ENCODE peak calls at places on chromosome 21, in five cellular contexts. One of them, this sample, is unnamed.

GRCh38 chr21:16535100-16535418 is 805.3 kb downstream of the USP25 start:
- DNase-seq in Peyer's patch: no peak
- DNase-seq in NB4: no peak
- DNase-seq in IMR-90: peak
- DNase-seq in right lobe of liver: peak
- DNase-seq in this sample: peak

GRCh38 chr21:40255665-40256064 is 388.4 kb downstream of the PCP4 start:
- DNase-seq in IMR-90: no peak
- DNase-seq in NB4: no peak
- DNase-seq in Peyer's patch: no peak
- DNase-seq in right lobe of liver: no peak
- DNase-seq in this sample: no peak

GRCh38 chr21:46196733-46197132 is 12.5 kb upstream of the SPATC1L start:
- DNase-seq in NB4: no peak
- DNase-seq in Peyer's patch: peak
- DNase-seq in right lobe of liver: no peak
- DNase-seq in IMR-90: no peak
- DNase-seq in this sample: no peak

GRCh38 chr21:24671901-24672300 is 935.4 kb downstream of the MRPL39 start:
- DNase-seq in Peyer's patch: no peak
- DNase-seq in NB4: no peak
- DNase-seq in right lobe of liver: no peak
- DNase-seq in IMR-90: no peak
- DNase-seq in this sample: no peak

GRCh38 chr21:39094087-39094785 is 89.0 kb downstream of the PSMG1 start:
- DNase-seq in Peyer's patch: no peak
- DNase-seq in NB4: peak
- DNase-seq in IMR-90: no peak
- DNase-seq in right lobe of liver: no peak
- DNase-seq in this sample: no peak

GRCh38 chr21:31961704-31962103 is 88.9 kb downstream of the HUNK start:
- DNase-seq in NB4: no peak
- DNase-seq in right lobe of liver: no peak
- DNase-seq in IMR-90: no peak
- DNase-seq in Peyer's patch: no peak
- DNase-seq in this sample: no peak

GRCh38 chr21:32457360-32457840 is 44.9 kb downstream of the EVA1C start:
- DNase-seq in right lobe of liver: peak
- DNase-seq in NB4: no peak
- DNase-seq in Peyer's patch: peak
- DNase-seq in IMR-90: peak
- DNase-seq in this sample: peak

GRCh38 chr21:44890338-44890931 is 16.9 kb upstream of the PTTG1IP start:
- DNase-seq in right lobe of liver: peak
- DNase-seq in NB4: no peak
- DNase-seq in Peyer's patch: no peak
- DNase-seq in IMR-90: no peak
- DNase-seq in this sample: no peak

GRCh38 chr21:31630062-31630711 is 29.3 kb upstream of the SOD1 start:
- DNase-seq in right lobe of liver: peak
- DNase-seq in Peyer's patch: no peak
- DNase-seq in IMR-90: peak
- DNase-seq in NB4: no peak
- DNase-seq in this sample: no peak

GRCh38 chr21:36188081-36188681 is 31.6 kb downstream of the DOP1B start:
- DNase-seq in IMR-90: no peak
- DNase-seq in Peyer's patch: peak
- DNase-seq in NB4: no peak
- DNase-seq in right lobe of liver: peak
- DNase-seq in this sample: no peak

GRCh38 chr21:32426592-32427051 is 14.1 kb downstream of the EVA1C start:
- DNase-seq in IMR-90: peak
- DNase-seq in Peyer's patch: no peak
- DNase-seq in right lobe of liver: no peak
- DNase-seq in NB4: no peak
- DNase-seq in this sample: no peak

GRCh38 chr21:22490044-22490443 is 1491.8 kb downstream of the NCAM2 start:
- DNase-seq in Peyer's patch: no peak
- DNase-seq in NB4: no peak
- DNase-seq in IMR-90: no peak
- DNase-seq in right lobe of liver: no peak
- DNase-seq in this sample: no peak

GRCh38 chr21:46604975-46605758 is at the start of gene S100B:
- DNase-seq in NB4: peak
- DNase-seq in IMR-90: no peak
- DNase-seq in right lobe of liver: no peak
- DNase-seq in Peyer's patch: no peak
- DNase-seq in this sample: no peak

GRCh38 chr21:27466175-27466574 is 499.3 kb upstream of the ADAMTS5 start:
- DNase-seq in NB4: peak
- DNase-seq in right lobe of liver: no peak
- DNase-seq in Peyer's patch: no peak
- DNase-seq in IMR-90: no peak
- DNase-seq in this sample: no peak

GRCh38 chr21:31752352-31752751 is 20.4 kb upstream of the SCAF4 start:
- DNase-seq in Peyer's patch: no peak
- DNase-seq in right lobe of liver: no peak
- DNase-seq in NB4: peak
- DNase-seq in IMR-90: peak
- DNase-seq in this sample: no peak

GRCh38 chr21:35738342-35738961 is 321.9 kb downstream of the SETD4 start:
- DNase-seq in right lobe of liver: no peak
- DNase-seq in Peyer's patch: no peak
- DNase-seq in NB4: peak
- DNase-seq in IMR-90: peak
- DNase-seq in this sample: no peak

GRCh38 chr21:38989745-38990423 is 184.2 kb downstream of the ETS2 start:
- DNase-seq in Peyer's patch: no peak
- DNase-seq in IMR-90: peak
- DNase-seq in right lobe of liver: peak
- DNase-seq in NB4: no peak
- DNase-seq in this sample: peak

GRCh38 chr21:16908087-16908486 is 604.8 kb upstream of the CXADR start:
- DNase-seq in Peyer's patch: no peak
- DNase-seq in IMR-90: no peak
- DNase-seq in right lobe of liver: no peak
- DNase-seq in NB4: no peak
- DNase-seq in this sample: no peak

GRCh38 chr21:32834825-32835224 is 63.3 kb upstream of the PAXBP1 start:
- DNase-seq in NB4: no peak
- DNase-seq in right lobe of liver: no peak
- DNase-seq in IMR-90: no peak
- DNase-seq in Peyer's patch: no peak
- DNase-seq in this sample: no peak

GRCh38 chr21:33064623-33064996 is 5.3 kb upstream of the OLIG1 start:
- DNase-seq in Peyer's patch: no peak
- DNase-seq in IMR-90: no peak
- DNase-seq in NB4: no peak
- DNase-seq in right lobe of liver: no peak
- DNase-seq in this sample: no peak

GRCh38 chr21:15754640-15755039 is 24.9 kb downstream of the USP25 start:
- DNase-seq in Peyer's patch: no peak
- DNase-seq in IMR-90: peak
- DNase-seq in right lobe of liver: no peak
- DNase-seq in NB4: no peak
- DNase-seq in this sample: no peak

GRCh38 chr21:25281134-25281533 is 326.1 kb downstream of the MRPL39 start:
- DNase-seq in right lobe of liver: no peak
- DNase-seq in IMR-90: no peak
- DNase-seq in Peyer's patch: no peak
- DNase-seq in NB4: no peak
- DNase-seq in this sample: no peak

GRCh38 chr21:26072891-26073615 is 97.5 kb downstream of the APP start:
- DNase-seq in Peyer's patch: no peak
- DNase-seq in right lobe of liver: no peak
- DNase-seq in IMR-90: peak
- DNase-seq in NB4: no peak
- DNase-seq in this sample: no peak

GRCh38 chr21:35828161-35828560 is 232.2 kb downstream of the SETD4 start:
- DNase-seq in Peyer's patch: no peak
- DNase-seq in IMR-90: no peak
- DNase-seq in NB4: no peak
- DNase-seq in right lobe of liver: no peak
- DNase-seq in this sample: no peak

GRCh38 chr21:26164311-26164710 is 6.3 kb downstream of the APP start:
- DNase-seq in Peyer's patch: no peak
- DNase-seq in right lobe of liver: no peak
- DNase-seq in NB4: no peak
- DNase-seq in IMR-90: no peak
- DNase-seq in this sample: no peak

GRCh38 chr21:33033961-33034413 is 8.3 kb downstream of the OLIG2 start:
- DNase-seq in NB4: no peak
- DNase-seq in Peyer's patch: no peak
- DNase-seq in IMR-90: no peak
- DNase-seq in right lobe of liver: no peak
- DNase-seq in this sample: no peak

DNA sequence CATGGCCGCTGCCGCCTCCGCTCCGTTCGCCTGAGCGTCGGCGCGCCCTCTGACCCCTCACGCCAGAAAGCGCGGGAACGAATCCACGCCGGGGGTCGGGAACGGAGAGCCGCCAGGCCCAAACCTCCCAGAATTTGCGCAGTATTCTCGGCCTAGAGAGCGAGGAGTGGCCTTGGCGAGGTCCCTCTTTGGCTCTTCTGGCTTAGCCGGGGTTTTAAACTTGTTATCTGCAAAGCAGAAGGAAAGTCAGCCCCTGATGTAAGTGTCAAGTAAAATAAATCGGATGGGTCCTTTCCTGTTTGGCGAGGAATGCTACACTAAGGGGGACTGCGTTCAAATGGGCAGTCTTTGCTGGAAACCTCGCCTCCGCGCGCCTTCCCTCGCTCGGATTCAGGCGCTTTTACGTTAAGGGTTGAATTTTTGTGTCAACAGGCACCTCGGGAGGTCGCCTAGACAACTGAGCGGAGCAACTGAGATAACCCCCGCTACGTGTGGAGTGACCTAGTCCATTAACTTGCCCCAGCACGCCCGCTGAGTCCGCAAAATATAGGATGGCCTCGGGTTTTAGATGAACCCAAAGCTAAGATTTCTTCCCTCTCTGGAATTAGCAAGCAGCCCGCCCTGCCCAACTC is 1.1 kb downstream of the HSF2BP start:
- DNase-seq in NB4: no peak
- DNase-seq in IMR-90: no peak
- DNase-seq in Peyer's patch: no peak
- DNase-seq in right lobe of liver: no peak
- DNase-seq in this sample: no peak
- TF ChIP-seq POLR2A in NB4: no peak
- TF ChIP-seq POLR2A in IMR-90: no peak
- TF ChIP-seq POLR2A in Peyer's patch: no peak
- TF ChIP-seq POLR2A in right lobe of liver: no peak
- TF ChIP-seq POLR2A in this sample: no peak

GRCh38 chr21:42012344-42012743 is 2.2 kb upstream of the ZBTB21 start:
- DNase-seq in IMR-90: no peak
- DNase-seq in right lobe of liver: no peak
- DNase-seq in NB4: no peak
- DNase-seq in Peyer's patch: no peak
- DNase-seq in this sample: no peak

GRCh38 chr21:42009018-42009830 is 936 bp downstream of the ZBTB21 start:
- DNase-seq in NB4: peak
- DNase-seq in Peyer's patch: peak
- DNase-seq in right lobe of liver: peak
- DNase-seq in IMR-90: peak
- DNase-seq in this sample: peak

GRCh38 chr21:42012763-42013329 is 2.7 kb upstream of the ZBTB21 start:
- DNase-seq in Peyer's patch: no peak
- DNase-seq in right lobe of liver: no peak
- DNase-seq in NB4: no peak
- DNase-seq in IMR-90: no peak
- DNase-seq in this sample: no peak

GRCh38 chr21:42009831-42010506 is at the start of gene ZBTB21:
- DNase-seq in Peyer's patch: peak
- DNase-seq in right lobe of liver: peak
- DNase-seq in IMR-90: peak
- DNase-seq in NB4: peak
- DNase-seq in this sample: peak

GRCh38 chr21:42010507-42011493 is 640 bp upstream of the ZBTB21 start:
- DNase-seq in NB4: peak
- DNase-seq in right lobe of liver: peak
- DNase-seq in Peyer's patch: no peak
- DNase-seq in IMR-90: no peak
- DNase-seq in this sample: peak
- TF ChIP-seq POLR2A in NB4: peak
- TF ChIP-seq POLR2A in right lobe of liver: peak
- TF ChIP-seq POLR2A in Peyer's patch: peak
- TF ChIP-seq POLR2A in IMR-90: peak
- TF ChIP-seq POLR2A in this sample: no peak

GRCh38 chr21:37562920-37563640 is 196.5 kb downstream of the DYRK1A start:
- DNase-seq in NB4: no peak
- DNase-seq in right lobe of liver: peak
- DNase-seq in Peyer's patch: no peak
- DNase-seq in IMR-90: no peak
- DNase-seq in this sample: no peak

GRCh38 chr21:37564924-37565529 is 198.5 kb downstream of the DYRK1A start:
- DNase-seq in right lobe of liver: peak
- DNase-seq in IMR-90: peak
- DNase-seq in NB4: peak
- DNase-seq in Peyer's patch: no peak
- DNase-seq in this sample: no peak

GRCh38 chr21:37561941-37562919 is 195.7 kb downstream of the DYRK1A start:
- DNase-seq in IMR-90: no peak
- DNase-seq in Peyer's patch: no peak
- DNase-seq in NB4: no peak
- DNase-seq in right lobe of liver: no peak
- DNase-seq in this sample: no peak

GRCh38 chr21:37564341-37564923 is 197.9 kb downstream of the DYRK1A start:
- DNase-seq in Peyer's patch: no peak
- DNase-seq in right lobe of liver: peak
- DNase-seq in NB4: peak
- DNase-seq in IMR-90: peak
- DNase-seq in this sample: peak

DNA sequence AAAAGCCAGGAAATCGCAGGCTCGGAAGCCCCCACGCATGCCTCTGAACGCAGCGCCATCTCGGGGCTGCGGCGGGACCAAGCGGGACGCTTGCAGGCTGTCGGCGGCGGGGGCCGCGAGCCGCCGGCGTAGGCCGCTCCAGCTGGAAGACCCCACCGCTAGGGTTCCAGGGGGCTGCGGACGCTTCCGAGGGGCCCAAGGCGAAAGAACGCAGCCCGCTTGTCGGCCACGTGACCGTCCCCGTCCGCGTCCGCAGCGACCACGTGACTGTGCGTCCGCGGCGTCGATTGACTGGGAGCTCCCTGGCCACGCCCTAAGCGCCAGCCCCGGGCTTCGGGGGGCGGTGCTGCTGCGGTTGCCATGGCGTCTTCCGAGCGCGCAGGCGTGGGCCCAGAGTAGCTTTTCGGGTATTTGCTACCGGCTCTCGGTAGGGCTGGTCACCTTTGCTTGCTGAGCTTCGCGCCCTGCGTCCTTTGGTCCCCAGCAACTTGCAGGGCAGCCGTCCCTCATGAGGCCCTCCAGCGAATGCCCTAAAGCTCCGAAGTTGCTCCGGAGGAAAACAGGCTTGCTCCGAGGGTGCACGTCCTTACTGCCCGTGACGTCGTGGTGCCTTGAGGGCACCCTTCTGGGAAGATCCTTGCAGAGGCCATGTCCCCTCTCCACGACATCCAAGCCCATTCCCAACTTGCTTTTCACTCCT is 197.2 kb downstream of the DYRK1A start:
- DNase-seq in Peyer's patch: peak
- DNase-seq in NB4: peak
- DNase-seq in IMR-90: peak
- DNase-seq in right lobe of liver: peak
- DNase-seq in this sample: peak
- TF ChIP-seq POLR2A in Peyer's patch: peak
- TF ChIP-seq POLR2A in NB4: peak
- TF ChIP-seq POLR2A in IMR-90: peak
- TF ChIP-seq POLR2A in right lobe of liver: no peak
- TF ChIP-seq POLR2A in this sample: peak

GRCh38 chr21:37267269-37268185 is at the start of gene VPS26C:
- DNase-seq in NB4: peak
- DNase-seq in right lobe of liver: peak
- DNase-seq in IMR-90: peak
- DNase-seq in Peyer's patch: peak
- DNase-seq in this sample: peak
- TF ChIP-seq POLR2A in NB4: peak
- TF ChIP-seq POLR2A in right lobe of liver: peak
- TF ChIP-seq POLR2A in IMR-90: peak
- TF ChIP-seq POLR2A in Peyer's patch: peak
- TF ChIP-seq POLR2A in this sample: peak

This sample was measured in erythroblast.